ENCODE peak calls at places on chromosome 6, in eight cellular contexts. S is mesenteric fat pad, W is activated gamma-delta T cell, R is kidney tubule cell, U is Panc1, A is SJSA1, D is ureter, N is omental fat pad. Q is an unnamed sample.

GRCh38 chr6:124743420-124743819 is 218.8 kb upstream of the RNF217 start:
- DNase-seq in D (no peak), S (no peak), A (no peak), W (no peak), U (no peak), R (no peak), N (no peak), Q (no peak)

GRCh38 chr6:1135726-1136414 is 176.0 kb upstream of the FOXQ1 start:
- DNase-seq in U (no peak), W (no peak), R (no peak), S (no peak), N (no peak), D (no peak), A (no peak), Q (no peak)

GRCh38 chr6:44253307-44254101 is 3.8 kb downstream of the SLC35B2 start:
- DNase-seq in S (no peak), U (no peak), A (peak), N (no peak), D (no peak), R (peak), W (no peak), Q (no peak)

GRCh38 chr6:39915866-39916265 is 18.4 kb downstream of the MOCS1 start:
- DNase-seq in W (no peak), S (peak), A (no peak), R (no peak), N (no peak), U (no peak), D (no peak), Q (no peak)

GRCh38 chr6:117481278-117481925 is 1.1 kb upstream of the DCBLD1 start:
- DNase-seq in S (no peak), N (no peak), W (peak), A (no peak), U (no peak), R (no peak), D (no peak), Q (no peak)

GRCh38 chr6:39926668-39927067 is 7.6 kb downstream of the MOCS1 start:
- DNase-seq in R (peak), W (no peak), A (no peak), S (no peak), U (no peak), D (no peak), N (no peak), Q (no peak)

GRCh38 chr6:80433666-80434025 is 327.2 kb downstream of the BCKDHB start:
- DNase-seq in N (no peak), S (no peak), A (no peak), W (no peak), D (no peak), R (no peak), U (no peak), Q (no peak)

GRCh38 chr6:116764961-116765841 is at the start of gene FAM162B:
- DNase-seq in R (no peak), D (peak), U (no peak), A (no peak), N (no peak), W (no peak), S (no peak), Q (no peak)

GRCh38 chr6:160030103-160030502 is 61.2 kb downstream of the IGF2R start:
- DNase-seq in D (peak), A (peak), S (no peak), N (peak), U (no peak), R (peak), W (no peak), Q (no peak)

GRCh38 chr6:165807249-165807951 is 144.4 kb upstream of the PDE10A start:
- DNase-seq in D (no peak), S (no peak), N (no peak), W (no peak), A (no peak), U (no peak), R (no peak), Q (no peak)

GRCh38 chr6:150527100-150527499 is 72.6 kb upstream of the PLEKHG1 start:
- DNase-seq in D (peak), A (no peak), U (no peak), R (no peak), N (no peak), S (no peak), W (no peak), Q (no peak)

GRCh38 chr6:51934098-51934497 is 153.3 kb downstream of the PKHD1 start:
- DNase-seq in W (no peak), S (no peak), D (no peak), A (no peak), N (no peak), U (no peak), R (no peak), Q (peak)

GRCh38 chr6:37369321-37370196 is 15.8 kb downstream of the RNF8 start:
- DNase-seq in W (no peak), S (no peak), U (no peak), R (peak), D (no peak), N (no peak), A (no peak), Q (no peak)

GRCh38 chr6:131782764-131783163 is 25.1 kb upstream of the ENPP1 start:
- DNase-seq in A (no peak), D (no peak), S (no peak), W (no peak), R (peak), N (no peak), U (no peak), Q (no peak)

GRCh38 chr6:69915346-69915745 is 49.0 kb downstream of the COL19A1 start:
- DNase-seq in N (no peak), U (no peak), D (no peak), W (no peak), A (no peak), S (no peak), R (no peak), Q (no peak)

GRCh38 chr6:35370124-35370741 is 27.9 kb downstream of the PPARD start:
- DNase-seq in R (peak), W (no peak), N (no peak), S (no peak), U (no peak), D (peak), A (peak), Q (no peak)

GRCh38 chr6:42714098-42714761 is 8.2 kb downstream of the PRPH2 start:
- DNase-seq in U (no peak), R (peak), N (no peak), A (no peak), D (no peak), W (no peak), S (no peak), Q (no peak)

GRCh38 chr6:147167009-147167408 is 37.2 kb upstream of the STXBP5 start:
- DNase-seq in U (no peak), R (no peak), S (no peak), W (no peak), A (no peak), N (no peak), D (no peak), Q (no peak)

GRCh38 chr6:40962241-40962640 is 76.8 kb downstream of the UNC5CL start:
- DNase-seq in N (no peak), R (peak), U (peak), A (peak), D (no peak), S (no peak), W (no peak), Q (peak)

GRCh38 chr6:84546427-84546914 is 217.9 kb downstream of the TBX18 start:
- DNase-seq in N (no peak), U (no peak), S (no peak), W (no peak), D (no peak), R (no peak), A (no peak), Q (no peak)

GRCh38 chr6:31723245-31723979 is at the start of gene MPIG6B:
- DNase-seq in U (no peak), W (no peak), A (no peak), R (no peak), N (no peak), S (no peak), D (no peak), Q (no peak)